ENCODE peak calls at places on chromosomes 13 and 19, in seven cellular contexts. B is endodermal cell, Q is OCI-LY7, G is cardiac fibroblast, R is stomach, N is lower lobe of right lung, S is AG10803. C is an unnamed sample.
A peak's percentile ranks its signal among the peaks of the same experiment; 100 is the strongest.

GRCh38 chr19:53333071-53333465 is 481 bp upstream of the ZNF845 start:
- DNase-seq in R (peak; percentile 42), S (peak; percentile 44), G (no peak), B (peak; percentile 87), Q (peak; percentile 14), N (peak; percentile 66), C (no peak)

GRCh38 chr13:110850006-110850405 is 64.9 kb downstream of the ANKRD10 start:
- DNase-seq in B (no peak), R (no peak), G (no peak), Q (no peak), N (no peak), S (no peak), C (no peak)

GRCh38 chr19:29478578-29479565 is 46.9 kb upstream of the VSTM2B start:
- DNase-seq in Q (peak; percentile 21), B (peak; percentile 94), G (no peak), N (no peak), S (peak; percentile 8), R (no peak), C (no peak)

GRCh38 chr19:29666634-29667389 is 1.6 kb downstream of the PLEKHF1 start:
- DNase-seq in G (peak; percentile 68), B (peak; percentile 85), N (peak; percentile 58), Q (no peak), S (peak; percentile 72), R (peak; percentile 54), C (peak; percentile 83)

GRCh38 chr13:36251528-36251927 is 37.2 kb upstream of the SOHLH2 start:
- DNase-seq in G (peak; percentile 27), S (no peak), R (no peak), N (no peak), Q (no peak), B (no peak), C (peak; percentile 15)

GRCh38 chr13:113920606-113921306 is 53.1 kb downstream of the C13orf46 start:
- DNase-seq in G (no peak), Q (no peak), R (peak; percentile 10), N (no peak), B (peak; percentile 29), S (no peak), C (no peak)

GRCh38 chr19:19032420-19033175 is 719 bp downstream of the SUGP2 start:
- DNase-seq in S (peak; percentile 95), N (peak; percentile 89), B (peak; percentile 99), G (peak; percentile 95), R (peak; percentile 59), Q (peak; percentile 95), C (peak; percentile 93)

GRCh38 chr19:2062770-2063169 is 11.7 kb upstream of the MKNK2 start:
- DNase-seq in Q (no peak), R (no peak), G (no peak), B (no peak), S (no peak), N (no peak), C (no peak)

GRCh38 chr13:27450921-27451461 is 627 bp upstream of the MTIF3 start:
- DNase-seq in B (peak; percentile 78), N (peak; percentile 68), R (peak; percentile 53), G (peak; percentile 57), S (peak; percentile 52), Q (peak; percentile 28), C (peak; percentile 50)

GRCh38 chr19:28633223-28634030 is 579.5 kb downstream of the UQCRFS1 start:
- DNase-seq in R (no peak), B (peak; percentile 90), Q (peak; percentile 76), S (peak; percentile 50), N (peak; percentile 60), G (peak; percentile 85), C (peak; percentile 78)

GRCh38 chr19:6088677-6089063 is 21.6 kb downstream of the RFX2 start:
- DNase-seq in S (no peak), N (no peak), Q (no peak), G (peak; percentile 75), B (no peak), R (no peak), C (peak; percentile 82)

GRCh38 chr13:113728571-113729054 is 30.4 kb upstream of the TMEM255B start:
- DNase-seq in G (no peak), N (peak; percentile 41), R (no peak), S (no peak), B (no peak), Q (no peak), C (no peak)

GRCh38 chr19:10116085-10116865 is 3.4 kb downstream of the EIF3G start:
- DNase-seq in Q (no peak), B (no peak), R (no peak), G (no peak), S (no peak), N (peak; percentile 46), C (no peak)

GRCh38 chr19:2274937-2275535 is 6.9 kb downstream of the PEAK3 start:
- DNase-seq in N (peak; percentile 80), G (peak; percentile 77), Q (peak; percentile 62), R (peak; percentile 69), S (peak; percentile 67), B (peak; percentile 91), C (peak; percentile 64)

GRCh38 chr13:38814331-38814730 is 127.5 kb downstream of the FREM2 start:
- DNase-seq in G (no peak), Q (no peak), B (no peak), R (peak; percentile 51), N (no peak), S (no peak), C (no peak)

GRCh38 chr13:70723732-70724131 is 615.5 kb upstream of the KLHL1 start:
- DNase-seq in R (no peak), N (no peak), B (no peak), Q (no peak), S (no peak), G (peak; percentile 9), C (no peak)

GRCh38 chr19:40745402-40745780 is 4.9 kb downstream of the ACTMAP start:
- DNase-seq in R (no peak), S (peak; percentile 61), B (no peak), G (peak; percentile 55), N (no peak), Q (no peak), C (peak; percentile 72)

GRCh38 chr13:80168089-80168850 is 172.7 kb downstream of the SPRY2 start:
- DNase-seq in S (peak; percentile 13), G (peak; percentile 17), B (no peak), N (no peak), R (no peak), Q (no peak), C (peak; percentile 31)

GRCh38 chr19:33416307-33417215 is 43.1 kb downstream of the CEBPG start:
- DNase-seq in Q (peak; percentile 66), S (peak; percentile 44), G (peak; percentile 72), R (peak; percentile 75), N (no peak), B (peak; percentile 96), C (peak; percentile 58)

GRCh38 chr19:33459220-33459619 is 62.4 kb downstream of the PEPD start:
- DNase-seq in N (peak; percentile 32), G (no peak), R (no peak), Q (no peak), B (peak; percentile 21), S (no peak), C (no peak)

GRCh38 chr13:71789952-71790351 is 77.1 kb downstream of the DACH1 start:
- DNase-seq in R (no peak), S (no peak), B (no peak), N (no peak), Q (no peak), G (peak; percentile 6), C (no peak)

GRCh38 chr19:18170714-18171255 is 2.8 kb upstream of the IFI30 start:
- DNase-seq in Q (peak; percentile 79), B (no peak), S (no peak), G (no peak), N (peak; percentile 74), R (no peak), C (no peak)

GRCh38 chr19:17036640-17037039 is 10.0 kb upstream of the CPAMD8 start:
- DNase-seq in N (no peak), Q (no peak), B (no peak), S (no peak), R (no peak), G (no peak), C (no peak)

GRCh38 chr19:17037966-17038500 is 11.4 kb upstream of the CPAMD8 start:
- DNase-seq in S (no peak), Q (no peak), N (no peak), G (no peak), R (no peak), B (no peak), C (no peak)

GRCh38 chr19:17035842-17036424 is 9.3 kb upstream of the CPAMD8 start:
- DNase-seq in G (no peak), Q (peak; percentile 22), R (peak; percentile 29), S (no peak), N (peak; percentile 68), B (no peak), C (no peak)

GRCh38 chr19:17041994-17042393 is 15.4 kb upstream of the CPAMD8 start:
- DNase-seq in N (no peak), R (no peak), Q (no peak), S (peak; percentile 8), B (no peak), G (no peak), C (peak; percentile 66)

GRCh38 chr19:17037184-17037583 is 10.6 kb upstream of the CPAMD8 start:
- DNase-seq in R (no peak), B (no peak), N (no peak), Q (no peak), G (no peak), S (no peak), C (no peak)
- TF ChIP-seq CTCF in R (no peak), B (no peak), N (no peak), Q (no peak), G (no peak), S (no peak), C (no peak)

DNA sequence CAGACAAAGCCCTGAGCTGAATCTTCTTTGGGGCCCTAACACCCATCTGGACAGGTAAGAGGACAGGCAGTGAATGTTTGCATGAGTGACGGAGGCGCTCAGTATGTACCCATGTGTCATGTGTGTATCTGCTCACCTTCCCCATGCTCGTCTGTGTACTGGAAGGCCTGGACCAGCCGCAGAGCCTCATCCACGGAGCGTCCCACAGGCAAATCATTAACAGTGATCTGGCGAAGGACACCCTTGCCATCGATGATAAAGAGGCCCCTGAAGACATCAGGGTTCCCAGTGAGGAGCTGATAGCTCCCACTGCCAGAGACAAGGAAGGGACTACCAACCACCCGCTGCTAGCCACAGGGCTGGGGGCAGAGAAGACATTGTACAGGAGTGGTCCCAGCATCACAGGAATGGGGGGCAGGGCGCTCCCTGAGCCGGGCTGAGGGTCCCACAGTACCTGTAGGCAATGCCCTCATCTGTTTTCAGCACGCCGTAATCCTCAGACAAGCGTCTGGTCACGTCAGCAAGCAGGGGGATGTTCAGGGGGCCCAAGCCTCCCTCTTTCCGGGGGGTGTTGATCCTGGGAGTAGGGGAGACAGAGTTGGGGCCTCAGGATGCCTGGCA is 1.8 kb downstream of the PRDX2 start:
- DNase-seq in B (no peak), R (no peak), Q (no peak), N (no peak), S (no peak), G (no peak), C (no peak)
- H3K4me3 ChIP-seq in B (peak overlapping the region; percentile 91), R (peak overlapping the region; percentile 80), Q (peak overlapping the region; percentile 95), N (no peak overlapping the region), S (no peak overlapping the region), G (no peak overlapping the region), C (no peak overlapping the region)

DNA sequence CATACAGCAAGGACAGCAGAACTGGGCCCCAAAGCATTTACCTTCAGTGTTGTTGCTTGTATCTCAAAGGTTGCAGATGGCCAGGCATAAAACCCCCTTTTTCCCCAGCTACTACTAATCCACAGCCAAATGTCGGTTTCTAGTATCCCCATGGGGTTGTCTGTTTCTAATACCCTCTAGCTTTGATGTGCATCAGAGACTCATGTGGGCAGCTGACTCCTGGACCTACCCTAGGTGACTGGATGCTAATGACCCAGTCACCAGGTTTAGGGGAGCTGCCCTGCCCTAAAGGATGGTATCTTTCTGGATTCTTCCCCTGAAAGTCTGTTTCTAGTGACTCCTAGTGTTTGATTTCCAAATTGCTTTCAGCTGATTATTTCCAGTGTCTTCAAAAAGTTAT is 23.9 kb downstream of the TJP3 start:
- DNase-seq in N (no peak), Q (no peak), R (no peak), S (no peak), G (no peak), B (no peak), C (no peak)
- TF ChIP-seq CTCF in N (no peak), Q (peak; percentile 27), R (no peak), S (no peak), G (no peak), B (peak; percentile 18), C (no peak)

GRCh38 chr13:23610187-23610576 is 40.0 kb downstream of the TNFRSF19 start:
- DNase-seq in N (no peak), B (no peak), Q (no peak), S (no peak), R (no peak), G (peak; percentile 50), C (no peak)
- H3K4me3 ChIP-seq in N (peak overlapping the region; percentile 24), B (no peak overlapping the region), Q (no peak overlapping the region), S (peak overlapping the region; percentile 2), R (no peak overlapping the region), G (no peak overlapping the region), C (no peak overlapping the region)